ENCODE peak calls at places on chromosomes 7 and 10, in seven cellular contexts. O is HuH-7.5; M is kidney tubule cell; D is germinal center; Y is activated CD4-positive, alpha-beta T cell treated with anti-CD3 and anti-CD28 coated beads, Interleukin-2, amount 50 U/mL, for 1 hour; G is stomach; F is activated CD8-positive, alpha-beta memory T cell treated with anti-CD3 and anti-CD28 coated beads for 48 hours. B is an unnamed sample.

GRCh38 chr7:390761-391410 is 100.9 kb downstream of the FOXL3 start:
- DNase-seq in F (no peak), M (no peak), G (peak; percentile 20), O (no peak), Y (no peak), D (no peak), B (peak; percentile 56)

GRCh38 chr10:101397140-101397539 is 43.2 kb downstream of the BTRC start:
- DNase-seq in D (peak; percentile 14), M (peak; percentile 52), G (no peak), Y (peak; percentile 17), O (no peak), F (no peak), B (no peak)

GRCh38 chr10:24953350-24954074 is 1.1 kb upstream of the PRTFDC1 start:
- DNase-seq in D (no peak), F (no peak), G (no peak), Y (no peak), M (no peak), O (no peak), B (no peak)

GRCh38 chr7:50552921-50553320 is 12.3 kb downstream of the DDC start:
- DNase-seq in F (no peak), G (no peak), Y (no peak), O (no peak), M (peak; percentile 34), D (no peak), B (no peak)

GRCh38 chr10:104791471-104791870 is 150.4 kb downstream of the SORCS3 start:
- DNase-seq in Y (no peak), G (no peak), M (no peak), D (no peak), F (no peak), O (no peak), B (no peak)

GRCh38 chr10:71763352-71764127 is 9.8 kb downstream of the VSIR start:
- DNase-seq in D (no peak), G (no peak), M (no peak), O (no peak), Y (no peak), F (no peak), B (no peak)

GRCh38 chr7:30829476-30829875 is 58.3 kb downstream of the MINDY4 start:
- DNase-seq in F (no peak), M (no peak), G (no peak), D (no peak), Y (no peak), O (no peak), B (no peak)

GRCh38 chr7:44769381-44770209 is 20.9 kb downstream of the ZMIZ2 start:
- DNase-seq in O (no peak), M (peak; percentile 80), D (no peak), F (no peak), Y (no peak), G (no peak), B (no peak)

GRCh38 chr7:129438839-129439640 is 4.8 kb downstream of the STRIP2 start:
- DNase-seq in O (no peak), M (peak; percentile 87), G (no peak), Y (no peak), F (no peak), D (no peak), B (no peak)

GRCh38 chr7:34928052-34928451 is 109.2 kb downstream of the DPY19L1 start:
- DNase-seq in Y (peak; percentile 36), G (peak; percentile 39), F (peak; percentile 7), D (peak; percentile 8), M (peak; percentile 50), O (peak; percentile 12), B (no peak)

GRCh38 chr7:3695602-3696001 is 394.6 kb downstream of the SDK1 start:
- DNase-seq in G (no peak), D (peak; percentile 6), M (no peak), O (no peak), F (no peak), Y (no peak), B (no peak)

GRCh38 chr7:47119408-47119807 is 462.5 kb downstream of the TNS3 start:
- DNase-seq in M (no peak), Y (no peak), G (no peak), F (no peak), D (no peak), O (no peak), B (no peak)

GRCh38 chr7:151256410-151257045 is 8.0 kb upstream of the SMARCD3 start:
- DNase-seq in M (no peak), G (no peak), O (no peak), Y (no peak), D (no peak), F (no peak), B (peak; percentile 43)

GRCh38 chr7:139292821-139293220 is 48.3 kb upstream of the FMC1 start:
- DNase-seq in O (no peak), Y (no peak), F (no peak), M (no peak), G (no peak), D (no peak), B (no peak)

GRCh38 chr10:4755286-4756009 is 70.6 kb upstream of the AKR1E2 start:
- DNase-seq in O (no peak), F (no peak), D (no peak), G (no peak), M (no peak), Y (no peak), B (no peak)

GRCh38 chr7:134480730-134481129 is 21.8 kb upstream of the AKR1B1 start:
- DNase-seq in G (no peak), M (peak; percentile 77), F (no peak), Y (no peak), D (no peak), O (no peak), B (no peak)

GRCh38 chr7:132933076-132933466 is 148.8 kb downstream of the CHCHD3 start:
- DNase-seq in F (no peak), D (no peak), G (no peak), Y (no peak), M (peak; percentile 7), O (no peak), B (no peak)

GRCh38 chr7:141696386-141696785 is 5.6 kb downstream of the DENND11 start:
- DNase-seq in F (no peak), Y (no peak), D (no peak), M (no peak), O (no peak), G (no peak), B (no peak)

GRCh38 chr10:73119952-73120351 is 9.7 kb downstream of the NUDT13 start:
- DNase-seq in Y (no peak), M (no peak), O (no peak), D (no peak), G (no peak), F (no peak), B (no peak)

GRCh38 chr10:58209669-58210068 is 58.0 kb downstream of the IPMK start:
- DNase-seq in G (no peak), O (no peak), D (no peak), F (no peak), M (peak; percentile 25), Y (no peak), B (no peak)

B was measured in suprapubic skin.